ENCODE peak calls at places on chromosomes 6 and 20, in seven cellular contexts. B is body of pancreas, X is AG09319, N is Peyer's patch, R is HCT116, I is tibial nerve, C is mesothelial cell of epicardium. F is an unnamed sample.

GRCh38 chr6:148392611-148393160 is 50.0 kb downstream of the SASH1 start:
- DNase-seq in B (no peak), X (no peak), N (no peak), R (no peak), I (no peak), C (no peak), F (no peak)

GRCh38 chr6:40477246-40478126 is 109.7 kb downstream of the LRFN2 start:
- DNase-seq in B (no peak), X (no peak), N (peak; percentile 66), R (no peak), I (no peak), C (no peak), F (no peak)

GRCh38 chr6:51450958-51451357 is 632.3 kb downstream of the TFAP2B start:
- DNase-seq in B (no peak), X (no peak), N (no peak), R (no peak), I (no peak), C (no peak), F (no peak)

GRCh38 chr6:134345780-134346179 is 27.9 kb upstream of the SGK1 start:
- DNase-seq in B (peak; percentile 15), X (no peak), N (no peak), R (no peak), I (peak; percentile 44), C (no peak), F (no peak)

GRCh38 chr20:38293490-38294333 is 10.2 kb upstream of the BPI start:
- DNase-seq in B (no peak), X (no peak), N (no peak), R (no peak), I (no peak), C (no peak), F (no peak)

GRCh38 chr6:14910692-14911547 is 334.9 kb upstream of the JARID2 start:
- DNase-seq in B (peak; percentile 72), X (no peak), N (peak; percentile 78), R (no peak), I (no peak), C (no peak), F (peak; percentile 62)

GRCh38 chr6:93300661-93301060 is 118.7 kb downstream of the EPHA7 start:
- DNase-seq in B (no peak), X (no peak), N (no peak), R (no peak), I (no peak), C (no peak), F (no peak)

GRCh38 chr20:20712004-20712473 is 405 bp downstream of the RALGAPA2 start:
- DNase-seq in B (peak; percentile 33), X (no peak), N (peak; percentile 60), R (no peak), I (no peak), C (peak; percentile 45), F (no peak)

GRCh38 chr20:62605236-62605948 is 36.9 kb upstream of the SLCO4A1 start:
- DNase-seq in B (no peak), X (no peak), N (no peak), R (no peak), I (no peak), C (no peak), F (no peak)

GRCh38 chr6:141354191-141354950 is 778.4 kb upstream of the GJE1 start:
- DNase-seq in B (no peak), X (no peak), N (no peak), R (peak; percentile 3), I (no peak), C (no peak), F (no peak)

GRCh38 chr6:122800906-122801305 is 11.8 kb downstream of the SMPDL3A start:
- DNase-seq in B (no peak), X (no peak), N (no peak), R (no peak), I (no peak), C (no peak), F (no peak)

GRCh38 chr6:38725414-38726183 is 10.5 kb downstream of the DNAH8 start:
- DNase-seq in B (no peak), X (no peak), N (no peak), R (no peak), I (no peak), C (no peak), F (no peak)

GRCh38 chr6:79525272-79526100 is 11.7 kb downstream of the LCA5 start:
- DNase-seq in B (peak; percentile 76), X (no peak), N (no peak), R (no peak), I (peak; percentile 38), C (no peak), F (no peak)

GRCh38 chr6:146770275-146770964 is 171.6 kb downstream of the ADGB start:
- DNase-seq in B (no peak), X (no peak), N (no peak), R (no peak), I (no peak), C (no peak), F (no peak)

GRCh38 chr6:31075528-31075927 is 36.8 kb downstream of the C6orf15 start:
- DNase-seq in B (no peak), X (no peak), N (no peak), R (no peak), I (no peak), C (no peak), F (no peak)

GRCh38 chr6:39167866-39168625 is 53.1 kb upstream of the SAYSD1 start:
- DNase-seq in B (no peak), X (no peak), N (no peak), R (no peak), I (no peak), C (no peak), F (no peak)

GRCh38 chr20:4300921-4301320 is 285.6 kb upstream of the RNF24 start:
- DNase-seq in B (no peak), X (no peak), N (no peak), R (no peak), I (no peak), C (no peak), F (no peak)

GRCh38 chr6:100266512-100266911 is 198.2 kb downstream of the SIM1 start:
- DNase-seq in B (no peak), X (no peak), N (no peak), R (no peak), I (no peak), C (no peak), F (no peak)
- TF ChIP-seq CTCF in B (no peak), X (no peak), N (no peak), R (no peak), I (no peak), C (no peak), F (no peak)

DNA sequence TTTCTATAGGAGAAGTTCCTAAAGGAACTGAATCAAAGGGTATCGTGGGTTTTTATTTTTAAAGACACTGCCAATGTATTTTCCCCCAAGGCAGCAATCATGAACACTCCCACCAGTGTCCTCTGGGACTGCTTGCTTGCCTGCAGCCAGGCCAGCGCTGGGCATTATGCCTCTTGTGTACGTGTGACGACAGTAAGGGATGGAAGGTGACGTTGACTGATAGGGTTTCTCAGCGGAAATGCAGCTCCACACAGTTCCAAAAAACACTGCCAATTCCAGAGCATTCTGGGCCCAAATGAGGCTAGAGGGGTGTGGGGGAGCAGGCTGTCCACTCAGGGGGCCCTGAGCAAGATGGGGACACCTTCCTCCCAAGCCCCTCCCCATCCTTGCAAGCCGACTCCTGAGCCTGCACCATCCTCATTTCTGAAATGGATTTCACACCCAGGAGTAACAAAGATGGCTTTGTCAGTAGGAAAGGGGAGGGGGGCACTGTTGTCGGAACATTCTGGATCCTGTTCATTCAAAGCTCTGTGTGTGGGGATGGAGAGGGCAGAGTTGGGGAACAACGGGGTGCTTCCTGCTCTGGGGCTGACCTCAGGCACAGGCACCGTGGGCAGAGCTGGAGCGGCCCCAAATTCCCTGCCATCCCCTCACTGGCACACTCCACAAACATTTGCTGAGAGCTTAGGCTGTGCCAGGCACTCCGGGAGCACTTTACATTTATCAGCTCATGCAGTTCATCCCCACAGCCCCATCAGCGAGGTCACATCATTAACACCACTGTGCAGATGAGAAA is 20.0 kb downstream of the PREX1 start:
- DNase-seq in B (no peak), X (no peak), N (no peak), R (no peak), I (no peak), C (no peak), F (no peak)
- TF ChIP-seq CTCF in B (no peak), X (no peak), N (no peak), R (no peak), I (no peak), C (no peak), F (no peak)

DNA sequence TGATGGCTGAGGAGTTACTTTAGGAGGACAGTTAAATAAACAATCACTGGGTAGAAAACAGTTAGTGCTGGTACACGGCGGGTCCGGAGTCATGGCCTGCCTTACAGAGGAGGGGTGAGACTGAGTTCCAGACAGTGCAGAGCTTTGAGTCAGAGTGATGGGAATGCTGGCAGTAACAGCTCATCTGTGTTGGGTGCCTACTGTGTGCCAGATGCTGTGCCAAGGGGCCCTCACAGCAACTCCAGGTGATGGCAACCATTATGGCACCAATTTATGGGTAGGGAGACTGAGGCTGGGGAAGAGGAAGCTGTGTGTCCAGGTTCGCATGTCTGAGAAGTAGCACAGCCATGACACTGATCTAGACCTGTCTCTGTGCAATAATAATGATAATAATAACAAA is 132.6 kb downstream of the CEBPB start:
- DNase-seq in B (no peak), X (no peak), N (no peak), R (no peak), I (no peak), C (no peak), F (no peak)
- TF ChIP-seq CTCF in B (no peak), X (no peak), N (no peak), R (no peak), I (no peak), C (no peak), F (no peak)

GRCh38 chr6:155061381-155061780 is 66.3 kb downstream of the TIAM2 start:
- DNase-seq in B (no peak), X (no peak), N (no peak), R (no peak), I (no peak), C (no peak), F (no peak)
- TF ChIP-seq CTCF in B (no peak), X (no peak), N (no peak), R (no peak), I (no peak), C (no peak), F (no peak)

GRCh38 chr6:150143521-150144293 is 863 bp downstream of the PPP1R14C start:
- DNase-seq in B (no peak), X (no peak), N (no peak), R (no peak), I (no peak), C (no peak), F (no peak)
- TF ChIP-seq CTCF in B (no peak), X (no peak), N (no peak), R (peak; percentile 9), I (no peak), C (no peak), F (no peak)

GRCh38 chr6:1611322-1611571 is 1.5 kb downstream of the FOXC1 start:
- DNase-seq in B (peak; percentile 39), X (no peak), N (no peak), R (no peak), I (no peak), C (no peak), F (peak; percentile 73)
- TF ChIP-seq CTCF in B (peak; percentile 39), X (peak; percentile 26), N (no peak), R (peak; percentile 22), I (no peak), C (no peak), F (peak; percentile 45)

DNA sequence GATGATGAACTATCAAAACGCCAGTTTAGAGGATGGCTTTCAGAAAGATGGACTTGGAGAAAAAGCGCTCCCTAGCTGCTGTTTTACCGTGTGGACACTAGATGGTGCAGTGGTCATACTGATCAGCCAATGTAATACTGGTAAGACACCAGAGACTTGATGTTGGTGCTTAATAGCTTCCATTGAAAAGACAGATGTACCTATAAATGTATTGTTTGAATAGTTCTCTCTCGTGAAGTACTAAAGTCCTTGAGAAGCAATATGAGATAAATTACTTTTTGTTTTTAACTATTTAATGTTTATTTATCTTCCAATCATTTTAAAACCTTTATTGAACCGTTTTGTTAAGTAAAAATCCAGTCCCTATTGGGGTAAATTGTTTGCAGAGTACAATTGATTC is 63.9 kb upstream of the FUCA2 start:
- DNase-seq in B (peak; percentile 77), X (no peak), N (peak; percentile 78), R (peak; percentile 73), I (no peak), C (peak; percentile 48), F (peak; percentile 78)
- TF ChIP-seq CTCF in B (peak; percentile 95), X (peak; percentile 85), N (peak; percentile 59), R (peak; percentile 78), I (peak; percentile 91), C (peak; percentile 78), F (peak; percentile 84)

F was measured in GM13977.